ENCODE peak calls at places on chromosome 20, in nine cellular contexts. One of them, this sample, is unnamed.

GRCh38 chr20:54980321-54980960 is 505.0 kb downstream of the DOK5 start:
- ATAC-seq in right lobe of liver: peak; percentile 35
- ATAC-seq in IMR-90: no peak
- ATAC-seq in upper lobe of left lung: no peak
- ATAC-seq in pancreas: peak; percentile 37
- ATAC-seq in naive thymus-derived CD4-positive, alpha-beta T cell: no peak
- ATAC-seq in CD8-positive, alpha-beta T cell: no peak
- ATAC-seq in gastrocnemius medialis: no peak
- ATAC-seq in heart right ventricle: no peak
- ATAC-seq in this sample: no peak

GRCh38 chr20:6855806-6856205 is 88.3 kb downstream of the BMP2 start:
- ATAC-seq in IMR-90: no peak
- ATAC-seq in naive thymus-derived CD4-positive, alpha-beta T cell: no peak
- ATAC-seq in CD8-positive, alpha-beta T cell: no peak
- ATAC-seq in heart right ventricle: no peak
- ATAC-seq in pancreas: no peak
- ATAC-seq in gastrocnemius medialis: no peak
- ATAC-seq in right lobe of liver: no peak
- ATAC-seq in upper lobe of left lung: no peak
- ATAC-seq in this sample: no peak

GRCh38 chr20:3696200-3696599 is 14.4 kb upstream of the ADAM33 start:
- ATAC-seq in heart right ventricle: no peak
- ATAC-seq in CD8-positive, alpha-beta T cell: no peak
- ATAC-seq in IMR-90: no peak
- ATAC-seq in upper lobe of left lung: no peak
- ATAC-seq in pancreas: no peak
- ATAC-seq in gastrocnemius medialis: no peak
- ATAC-seq in naive thymus-derived CD4-positive, alpha-beta T cell: no peak
- ATAC-seq in right lobe of liver: no peak
- ATAC-seq in this sample: no peak

GRCh38 chr20:25258463-25258805 is 10.5 kb downstream of the PYGB start:
- ATAC-seq in right lobe of liver: no peak
- ATAC-seq in gastrocnemius medialis: no peak
- ATAC-seq in CD8-positive, alpha-beta T cell: no peak
- ATAC-seq in upper lobe of left lung: no peak
- ATAC-seq in IMR-90: no peak
- ATAC-seq in naive thymus-derived CD4-positive, alpha-beta T cell: no peak
- ATAC-seq in heart right ventricle: no peak
- ATAC-seq in pancreas: no peak
- ATAC-seq in this sample: no peak

GRCh38 chr20:676967-677366 is 1.4 kb upstream of the SCRT2 start:
- ATAC-seq in gastrocnemius medialis: no peak
- ATAC-seq in naive thymus-derived CD4-positive, alpha-beta T cell: no peak
- ATAC-seq in upper lobe of left lung: no peak
- ATAC-seq in IMR-90: no peak
- ATAC-seq in CD8-positive, alpha-beta T cell: no peak
- ATAC-seq in right lobe of liver: no peak
- ATAC-seq in pancreas: no peak
- ATAC-seq in heart right ventricle: no peak
- ATAC-seq in this sample: no peak

GRCh38 chr20:48656661-48657211 is 171.1 kb downstream of the PREX1 start:
- ATAC-seq in pancreas: no peak
- ATAC-seq in IMR-90: no peak
- ATAC-seq in naive thymus-derived CD4-positive, alpha-beta T cell: no peak
- ATAC-seq in right lobe of liver: no peak
- ATAC-seq in CD8-positive, alpha-beta T cell: no peak
- ATAC-seq in heart right ventricle: no peak
- ATAC-seq in upper lobe of left lung: peak; percentile 20
- ATAC-seq in gastrocnemius medialis: no peak
- ATAC-seq in this sample: no peak

GRCh38 chr20:23331951-23332350 is 18.6 kb upstream of the NXT1 start:
- ATAC-seq in pancreas: no peak
- ATAC-seq in right lobe of liver: peak; percentile 43
- ATAC-seq in IMR-90: no peak
- ATAC-seq in gastrocnemius medialis: no peak
- ATAC-seq in heart right ventricle: no peak
- ATAC-seq in CD8-positive, alpha-beta T cell: no peak
- ATAC-seq in naive thymus-derived CD4-positive, alpha-beta T cell: no peak
- ATAC-seq in upper lobe of left lung: no peak
- ATAC-seq in this sample: no peak

GRCh38 chr20:16760431-16761304 is 12.5 kb downstream of the OTOR start:
- ATAC-seq in upper lobe of left lung: peak; percentile 69
- ATAC-seq in pancreas: peak; percentile 67
- ATAC-seq in naive thymus-derived CD4-positive, alpha-beta T cell: no peak
- ATAC-seq in right lobe of liver: no peak
- ATAC-seq in gastrocnemius medialis: no peak
- ATAC-seq in heart right ventricle: no peak
- ATAC-seq in IMR-90: no peak
- ATAC-seq in CD8-positive, alpha-beta T cell: no peak
- ATAC-seq in this sample: no peak

GRCh38 chr20:61184194-61184593 is 67.9 kb upstream of the CDH4 start:
- ATAC-seq in CD8-positive, alpha-beta T cell: no peak
- ATAC-seq in IMR-90: no peak
- ATAC-seq in right lobe of liver: no peak
- ATAC-seq in upper lobe of left lung: no peak
- ATAC-seq in gastrocnemius medialis: no peak
- ATAC-seq in pancreas: peak; percentile 57
- ATAC-seq in naive thymus-derived CD4-positive, alpha-beta T cell: no peak
- ATAC-seq in heart right ventricle: no peak
- ATAC-seq in this sample: no peak

GRCh38 chr20:48679603-48680002 is 148.2 kb downstream of the PREX1 start:
- ATAC-seq in naive thymus-derived CD4-positive, alpha-beta T cell: no peak
- ATAC-seq in upper lobe of left lung: no peak
- ATAC-seq in gastrocnemius medialis: no peak
- ATAC-seq in heart right ventricle: no peak
- ATAC-seq in CD8-positive, alpha-beta T cell: no peak
- ATAC-seq in pancreas: no peak
- ATAC-seq in IMR-90: no peak
- ATAC-seq in right lobe of liver: no peak
- ATAC-seq in this sample: no peak

GRCh38 chr20:46207783-46208182 is 89.7 kb downstream of the CD40 start:
- ATAC-seq in IMR-90: no peak
- ATAC-seq in CD8-positive, alpha-beta T cell: no peak
- ATAC-seq in gastrocnemius medialis: peak; percentile 57
- ATAC-seq in right lobe of liver: no peak
- ATAC-seq in heart right ventricle: peak; percentile 25
- ATAC-seq in naive thymus-derived CD4-positive, alpha-beta T cell: no peak
- ATAC-seq in pancreas: no peak
- ATAC-seq in upper lobe of left lung: no peak
- ATAC-seq in this sample: no peak
- H3K27ac ChIP-seq in IMR-90: no peak overlapping the region
- H3K27ac ChIP-seq in CD8-positive, alpha-beta T cell: no peak overlapping the region
- H3K27ac ChIP-seq in gastrocnemius medialis: no peak overlapping the region
- H3K27ac ChIP-seq in right lobe of liver: no peak overlapping the region
- H3K27ac ChIP-seq in heart right ventricle: no peak overlapping the region
- H3K27ac ChIP-seq in naive thymus-derived CD4-positive, alpha-beta T cell: no peak overlapping the region
- H3K27ac ChIP-seq in pancreas: no peak overlapping the region
- H3K27ac ChIP-seq in upper lobe of left lung: no peak overlapping the region
- H3K27ac ChIP-seq in this sample: no peak overlapping the region

GRCh38 chr20:32823078-32823477 is 3.3 kb downstream of the MAPRE1 start:
- ATAC-seq in naive thymus-derived CD4-positive, alpha-beta T cell: no peak
- ATAC-seq in pancreas: no peak
- ATAC-seq in IMR-90: peak; percentile 24
- ATAC-seq in right lobe of liver: no peak
- ATAC-seq in gastrocnemius medialis: no peak
- ATAC-seq in upper lobe of left lung: peak; percentile 31
- ATAC-seq in CD8-positive, alpha-beta T cell: no peak
- ATAC-seq in heart right ventricle: no peak
- ATAC-seq in this sample: peak; percentile 30
- H3K27ac ChIP-seq in naive thymus-derived CD4-positive, alpha-beta T cell: peak overlapping the region; percentile 85
- H3K27ac ChIP-seq in pancreas: no peak overlapping the region
- H3K27ac ChIP-seq in IMR-90: no peak overlapping the region
- H3K27ac ChIP-seq in right lobe of liver: no peak overlapping the region
- H3K27ac ChIP-seq in gastrocnemius medialis: peak overlapping the region; percentile 31
- H3K27ac ChIP-seq in upper lobe of left lung: no peak overlapping the region
- H3K27ac ChIP-seq in CD8-positive, alpha-beta T cell: no peak overlapping the region
- H3K27ac ChIP-seq in heart right ventricle: no peak overlapping the region
- H3K27ac ChIP-seq in this sample: peak overlapping the region; percentile 93

DNA sequence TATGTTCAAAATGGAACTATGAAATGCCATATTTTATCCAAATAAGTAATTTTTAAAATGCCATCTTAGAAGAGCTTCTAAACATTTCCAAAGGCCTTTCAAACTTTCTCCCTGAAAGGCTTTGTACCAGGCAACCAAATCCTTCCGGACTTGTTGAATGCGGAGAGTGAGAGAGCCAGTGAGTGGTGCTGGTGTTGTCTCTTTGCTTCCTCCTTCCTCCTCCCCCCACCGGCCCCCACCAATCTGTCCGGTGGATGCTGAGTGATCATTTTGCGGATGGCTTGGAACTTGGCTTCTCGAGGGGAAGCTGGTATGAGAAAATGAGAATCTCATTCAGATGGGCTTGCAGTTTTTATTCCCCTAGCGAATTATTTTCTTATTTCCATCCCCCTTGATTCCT is 97.3 kb downstream of the ANKRD60 start:
- ATAC-seq in heart right ventricle: no peak
- ATAC-seq in gastrocnemius medialis: peak; percentile 41
- ATAC-seq in right lobe of liver: peak; percentile 56
- ATAC-seq in CD8-positive, alpha-beta T cell: no peak
- ATAC-seq in IMR-90: no peak
- ATAC-seq in upper lobe of left lung: no peak
- ATAC-seq in naive thymus-derived CD4-positive, alpha-beta T cell: no peak
- ATAC-seq in pancreas: no peak
- ATAC-seq in this sample: no peak
- H3K27ac ChIP-seq in heart right ventricle: peak overlapping the region; percentile 43
- H3K27ac ChIP-seq in gastrocnemius medialis: no peak overlapping the region
- H3K27ac ChIP-seq in right lobe of liver: no peak overlapping the region
- H3K27ac ChIP-seq in CD8-positive, alpha-beta T cell: no peak overlapping the region
- H3K27ac ChIP-seq in IMR-90: no peak overlapping the region
- H3K27ac ChIP-seq in upper lobe of left lung: no peak overlapping the region
- H3K27ac ChIP-seq in naive thymus-derived CD4-positive, alpha-beta T cell: no peak overlapping the region
- H3K27ac ChIP-seq in pancreas: no peak overlapping the region
- H3K27ac ChIP-seq in this sample: no peak overlapping the region

GRCh38 chr20:53597085-53597482 is 3.4 kb upstream of the ZNF217 start:
- ATAC-seq in upper lobe of left lung: no peak
- ATAC-seq in pancreas: no peak
- ATAC-seq in heart right ventricle: no peak
- ATAC-seq in IMR-90: no peak
- ATAC-seq in CD8-positive, alpha-beta T cell: no peak
- ATAC-seq in naive thymus-derived CD4-positive, alpha-beta T cell: no peak
- ATAC-seq in gastrocnemius medialis: no peak
- ATAC-seq in right lobe of liver: no peak
- ATAC-seq in this sample: no peak
- H3K27ac ChIP-seq in upper lobe of left lung: no peak overlapping the region
- H3K27ac ChIP-seq in pancreas: no peak overlapping the region
- H3K27ac ChIP-seq in heart right ventricle: peak overlapping the region; percentile 100
- H3K27ac ChIP-seq in IMR-90: no peak overlapping the region
- H3K27ac ChIP-seq in CD8-positive, alpha-beta T cell: peak overlapping the region; percentile 1
- H3K27ac ChIP-seq in naive thymus-derived CD4-positive, alpha-beta T cell: peak overlapping the region; percentile 95
- H3K27ac ChIP-seq in gastrocnemius medialis: no peak overlapping the region
- H3K27ac ChIP-seq in right lobe of liver: peak overlapping the region; percentile 91
- H3K27ac ChIP-seq in this sample: peak overlapping the region; percentile 98

DNA sequence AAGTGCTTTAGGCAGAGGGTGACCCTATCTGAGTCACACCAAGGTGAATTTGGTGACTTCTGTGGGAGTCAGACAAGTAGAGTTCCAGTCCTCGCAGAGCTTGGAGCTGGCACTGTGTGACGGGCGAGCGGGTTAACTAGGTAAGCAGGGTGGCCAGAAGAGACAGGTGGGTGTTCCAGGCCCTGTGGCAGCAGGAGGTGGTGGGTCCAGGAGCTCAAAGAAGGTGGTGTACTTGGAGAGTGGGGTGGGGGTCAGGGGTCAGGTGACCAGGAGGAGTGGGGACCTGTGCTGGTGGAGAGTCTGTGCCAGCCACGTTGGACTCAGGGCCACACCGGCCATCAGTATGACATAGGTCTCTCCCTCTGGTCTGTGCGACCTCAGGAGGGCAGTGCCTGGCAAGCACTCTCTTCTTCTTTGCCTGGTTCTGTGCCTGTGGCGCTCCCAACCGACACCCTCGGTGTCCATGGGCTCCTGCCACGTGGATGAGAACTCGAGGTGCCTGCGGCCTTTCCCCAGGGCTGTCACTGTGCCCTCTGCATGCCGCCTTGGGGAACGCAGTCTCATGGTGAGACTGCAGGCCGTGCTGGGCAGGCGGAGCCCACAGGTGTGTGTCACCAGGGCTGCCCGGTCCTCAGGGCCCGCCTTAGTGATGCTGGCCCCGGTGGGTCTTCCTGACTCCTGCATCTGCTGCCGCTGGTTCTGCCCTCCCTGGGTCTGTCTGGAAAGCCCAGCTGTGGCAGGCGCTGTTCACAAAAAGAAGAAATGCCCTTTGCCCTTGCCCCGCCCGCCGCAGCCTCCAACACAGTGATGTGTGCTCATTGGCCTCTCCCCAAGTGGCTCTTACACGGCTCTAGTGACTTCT is 1.6 kb downstream of the MRGBP start:
- ATAC-seq in naive thymus-derived CD4-positive, alpha-beta T cell: no peak
- ATAC-seq in IMR-90: no peak
- ATAC-seq in right lobe of liver: peak; percentile 28
- ATAC-seq in gastrocnemius medialis: no peak
- ATAC-seq in pancreas: no peak
- ATAC-seq in heart right ventricle: no peak
- ATAC-seq in CD8-positive, alpha-beta T cell: no peak
- ATAC-seq in upper lobe of left lung: no peak
- ATAC-seq in this sample: no peak
- H3K27ac ChIP-seq in naive thymus-derived CD4-positive, alpha-beta T cell: no peak overlapping the region
- H3K27ac ChIP-seq in IMR-90: no peak overlapping the region
- H3K27ac ChIP-seq in right lobe of liver: peak overlapping the region; percentile 83
- H3K27ac ChIP-seq in gastrocnemius medialis: peak overlapping the region; percentile 92
- H3K27ac ChIP-seq in pancreas: no peak overlapping the region
- H3K27ac ChIP-seq in heart right ventricle: no peak overlapping the region
- H3K27ac ChIP-seq in CD8-positive, alpha-beta T cell: no peak overlapping the region
- H3K27ac ChIP-seq in upper lobe of left lung: no peak overlapping the region
- H3K27ac ChIP-seq in this sample: peak overlapping the region; percentile 94

GRCh38 chr20:39518649-39519048 is 556.5 kb downstream of the DHX35 start:
- ATAC-seq in pancreas: no peak
- ATAC-seq in upper lobe of left lung: no peak
- ATAC-seq in right lobe of liver: no peak
- ATAC-seq in gastrocnemius medialis: no peak
- ATAC-seq in CD8-positive, alpha-beta T cell: no peak
- ATAC-seq in IMR-90: no peak
- ATAC-seq in naive thymus-derived CD4-positive, alpha-beta T cell: no peak
- ATAC-seq in heart right ventricle: no peak
- ATAC-seq in this sample: no peak

GRCh38 chr20:39516964-39517363 is 554.8 kb downstream of the DHX35 start:
- ATAC-seq in pancreas: no peak
- ATAC-seq in heart right ventricle: no peak
- ATAC-seq in gastrocnemius medialis: no peak
- ATAC-seq in right lobe of liver: no peak
- ATAC-seq in IMR-90: no peak
- ATAC-seq in upper lobe of left lung: no peak
- ATAC-seq in naive thymus-derived CD4-positive, alpha-beta T cell: no peak
- ATAC-seq in CD8-positive, alpha-beta T cell: no peak
- ATAC-seq in this sample: no peak
- H3K27ac ChIP-seq in pancreas: no peak overlapping the region
- H3K27ac ChIP-seq in heart right ventricle: no peak overlapping the region
- H3K27ac ChIP-seq in gastrocnemius medialis: no peak overlapping the region
- H3K27ac ChIP-seq in right lobe of liver: no peak overlapping the region
- H3K27ac ChIP-seq in IMR-90: no peak overlapping the region
- H3K27ac ChIP-seq in upper lobe of left lung: no peak overlapping the region
- H3K27ac ChIP-seq in naive thymus-derived CD4-positive, alpha-beta T cell: no peak overlapping the region
- H3K27ac ChIP-seq in CD8-positive, alpha-beta T cell: no peak overlapping the region
- H3K27ac ChIP-seq in this sample: no peak overlapping the region

GRCh38 chr20:40991181-40991889 is 37.3 kb upstream of the TOP1 start:
- ATAC-seq in gastrocnemius medialis: no peak
- ATAC-seq in upper lobe of left lung: peak; percentile 79
- ATAC-seq in naive thymus-derived CD4-positive, alpha-beta T cell: peak; percentile 93
- ATAC-seq in CD8-positive, alpha-beta T cell: peak; percentile 78
- ATAC-seq in IMR-90: peak; percentile 13
- ATAC-seq in pancreas: peak; percentile 10
- ATAC-seq in right lobe of liver: peak; percentile 77
- ATAC-seq in heart right ventricle: peak; percentile 66
- ATAC-seq in this sample: peak; percentile 46
- H3K27ac ChIP-seq in gastrocnemius medialis: no peak overlapping the region
- H3K27ac ChIP-seq in upper lobe of left lung: peak overlapping the region; percentile 76
- H3K27ac ChIP-seq in naive thymus-derived CD4-positive, alpha-beta T cell: no peak overlapping the region
- H3K27ac ChIP-seq in CD8-positive, alpha-beta T cell: no peak overlapping the region
- H3K27ac ChIP-seq in IMR-90: peak overlapping the region; percentile 19
- H3K27ac ChIP-seq in pancreas: no peak overlapping the region
- H3K27ac ChIP-seq in right lobe of liver: no peak overlapping the region
- H3K27ac ChIP-seq in heart right ventricle: no peak overlapping the region
- H3K27ac ChIP-seq in this sample: no peak overlapping the region